ENCODE peak calls at places on chromosomes 11 and 22, in four cellular contexts. Q is SK-N-SH, C is fibroblast of mammary gland, E is PC-3. U is an unnamed sample.

GRCh38 chr22:45998638-45999378 is 21.8 kb upstream of the WNT7B start:
- DNase-seq in Q (no peak), C (no peak), E (no peak), U (no peak)

GRCh38 chr11:72635309-72635915 is 38.8 kb downstream of the PDE2A start:
- DNase-seq in Q (no peak), C (no peak), E (no peak), U (no peak)

GRCh38 chr11:5304046-5304445 is 2.3 kb upstream of the OR51B4 start:
- DNase-seq in Q (no peak), C (no peak), E (no peak), U (no peak)

GRCh38 chr11:67408437-67409200 is 4.7 kb downstream of the TBC1D10C start:
- DNase-seq in Q (no peak), C (no peak), E (no peak), U (no peak)

GRCh38 chr11:66328307-66329144 is 7.7 kb downstream of the RIN1 start:
- DNase-seq in Q (peak), C (peak), E (peak), U (peak)

GRCh38 chr11:72528121-72528520 is 93.8 kb upstream of the CLPB start:
- DNase-seq in Q (no peak), C (peak), E (no peak), U (no peak)

GRCh38 chr11:77126861-77127673 is 979 bp upstream of the MYO7A start:
- DNase-seq in Q (peak), C (peak), E (peak), U (peak)

GRCh38 chr22:49403102-49403501 is 424.6 kb downstream of the BRD1 start:
- DNase-seq in Q (no peak), C (no peak), E (no peak), U (no peak)

GRCh38 chr11:824942-825341 is 2.8 kb upstream of the CRACR2B start:
- DNase-seq in Q (no peak), C (no peak), E (no peak), U (no peak)

GRCh38 chr11:9675691-9676090 is 11.8 kb downstream of the SWAP70 start:
- DNase-seq in Q (no peak), C (no peak), E (no peak), U (no peak)

GRCh38 chr22:33302049-33302545 is 243.9 kb upstream of the SYN3 start:
- DNase-seq in Q (peak), C (peak), E (peak), U (peak)

GRCh38 chr11:130999992-131000770 is 83.9 kb upstream of the SNX19 start:
- DNase-seq in Q (no peak), C (peak), E (peak), U (peak)

GRCh38 chr22:44538071-44538470 is 40.0 kb upstream of the RTL6 start:
- DNase-seq in Q (no peak), C (peak), E (peak), U (peak)

GRCh38 chr11:15194671-15195415 is 80.1 kb downstream of the INSC start:
- DNase-seq in Q (no peak), C (peak), E (no peak), U (no peak)

GRCh38 chr11:110755961-110756360 is 43.7 kb upstream of the ARHGAP20 start:
- DNase-seq in Q (no peak), C (no peak), E (no peak), U (no peak)

GRCh38 chr11:86636275-86636674 is 36.1 kb downstream of the ME3 start:
- DNase-seq in Q (no peak), C (no peak), E (no peak), U (no peak)

GRCh38 chr11:71330996-71331395 is 78.6 kb upstream of the SHANK2 start:
- DNase-seq in Q (no peak), C (no peak), E (no peak), U (no peak)

GRCh38 chr22:44395116-44396005 is 82.6 kb upstream of the SHISAL1 start:
- DNase-seq in Q (peak), C (no peak), E (no peak), U (no peak)

GRCh38 chr11:86453290-86454030 is 78.8 kb downstream of the CCDC81 start:
- DNase-seq in Q (no peak), C (no peak), E (no peak), U (no peak)

GRCh38 chr11:19725379-19726079 is 12.9 kb downstream of the NAV2 start:
- DNase-seq in Q (no peak), C (no peak), E (peak), U (no peak)

GRCh38 chr11:95345651-95346050 is 114.6 kb upstream of the SESN3 start:
- DNase-seq in Q (no peak), C (no peak), E (no peak), U (no peak)

GRCh38 chr11:66334605-66335442 is 1.4 kb downstream of the RIN1 start:
- DNase-seq in Q (peak), C (no peak), E (no peak), U (peak)

GRCh38 chr11:127451852-127452251 is 451.3 kb upstream of the KIRREL3 start:
- DNase-seq in Q (no peak), C (no peak), E (no peak), U (no peak)

GRCh38 chr11:86596861-86597632 is 75.4 kb downstream of the ME3 start:
- DNase-seq in Q (no peak), C (no peak), E (no peak), U (peak)

GRCh38 chr22:22692707-22693530 is 48.5 kb downstream of the GGTLC2 start:
- DNase-seq in Q (peak), C (peak), E (peak), U (peak)

GRCh38 chr11:107467754-107468153 is 10.1 kb upstream of the CWF19L2 start:
- DNase-seq in Q (no peak), C (no peak), E (no peak), U (no peak)

GRCh38 chr11:1502971-1503707 is 16.6 kb upstream of the MOB2 start:
- DNase-seq in Q (peak), C (no peak), E (no peak), U (no peak)

GRCh38 chr22:38967451-38968450 is 10.3 kb downstream of the APOBEC3A start:
- DNase-seq in Q (no peak), C (no peak), E (no peak), U (no peak)

GRCh38 chr11:33248416-33248957 is 8.7 kb upstream of the HIPK3 start:
- DNase-seq in Q (no peak), C (peak), E (no peak), U (peak)

GRCh38 chr11:76788661-76789442 is 5.7 kb downstream of the TSKU start:
- DNase-seq in Q (no peak), C (no peak), E (peak), U (no peak)

GRCh38 chr22:48955351-48956311 is 872.0 kb downstream of the BRD1 start:
- DNase-seq in Q (no peak), C (no peak), E (no peak), U (no peak)

DNA sequence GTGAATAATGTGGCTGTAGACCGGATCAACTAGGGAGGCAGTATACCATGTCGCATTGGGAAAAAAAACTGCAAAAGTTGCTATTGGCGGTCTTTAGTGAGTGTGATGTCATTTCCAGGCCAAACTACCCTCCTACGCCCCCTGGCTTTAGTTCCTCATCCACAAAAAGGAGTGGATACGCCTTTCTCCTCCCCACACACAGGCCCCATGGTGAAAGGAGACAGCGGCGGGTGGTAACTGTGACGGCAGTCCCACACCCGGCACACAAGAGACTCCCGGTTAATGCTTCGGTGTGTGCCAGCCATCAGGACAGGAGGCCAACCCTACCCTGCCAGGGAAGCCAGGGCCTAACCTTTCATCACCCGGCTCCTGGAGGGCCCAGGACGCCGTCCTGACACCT is 11.0 kb downstream of the TP53I11 start:
- DNase-seq in Q (no peak), C (peak), E (no peak), U (no peak)
- TF ChIP-seq CTCF in Q (peak), C (peak), E (peak), U (peak)

DNA sequence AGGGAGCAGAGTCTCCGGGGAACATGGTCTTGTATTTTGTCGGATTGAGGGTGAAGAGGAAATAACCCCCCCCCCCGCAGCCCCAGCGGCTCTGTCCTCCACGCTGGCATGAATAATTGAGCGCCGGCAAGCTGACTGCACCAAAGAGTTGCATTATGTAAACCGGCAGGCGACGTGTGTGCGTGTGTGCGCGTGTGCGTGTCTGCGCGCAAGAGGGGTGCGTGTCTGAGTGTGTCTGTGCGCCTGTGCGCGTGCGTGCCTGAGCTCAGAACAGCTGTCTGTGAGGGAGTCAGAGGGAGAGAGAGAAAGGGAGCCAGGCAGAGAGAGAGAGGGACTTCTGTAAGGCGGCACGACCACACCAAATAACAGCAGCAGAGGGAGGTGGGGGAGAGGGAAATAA is 94.4 kb downstream of the SCN3B start:
- DNase-seq in Q (peak), C (peak), E (no peak), U (peak)
- H3K4me3 ChIP-seq in Q (peak), C (peak), E (no peak), U (peak)

DNA sequence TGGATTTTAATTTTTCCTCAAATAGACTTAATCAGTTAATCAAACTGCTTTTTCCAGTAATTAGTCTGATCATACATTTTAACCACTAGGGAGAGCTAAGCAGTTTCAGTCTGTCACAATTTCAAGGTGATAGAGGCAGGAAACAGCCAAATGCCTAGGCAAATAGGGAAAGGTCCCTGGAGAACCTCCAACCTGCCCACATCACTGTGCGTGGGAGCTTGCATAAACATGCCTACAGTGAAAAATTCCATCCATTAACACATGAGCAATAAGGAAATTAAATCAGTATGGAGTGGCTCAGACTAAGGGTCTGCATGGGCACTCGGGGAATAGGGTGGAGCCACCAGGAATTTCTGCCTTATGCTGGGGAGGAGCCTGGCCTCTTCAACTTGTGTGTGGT is 74.6 kb downstream of the AASDHPPT start:
- DNase-seq in Q (no peak), C (peak), E (peak), U (peak)
- TF ChIP-seq CTCF in Q (no peak), C (peak), E (peak), U (peak)

GRCh38 chr22:25282346-25282670 is 62.9 kb downstream of the CRYBB2 start:
- DNase-seq in Q (no peak), C (no peak), E (no peak), U (no peak)
- H3K4me3 ChIP-seq in Q (no peak), C (no peak), E (no peak), U (no peak)

DNA sequence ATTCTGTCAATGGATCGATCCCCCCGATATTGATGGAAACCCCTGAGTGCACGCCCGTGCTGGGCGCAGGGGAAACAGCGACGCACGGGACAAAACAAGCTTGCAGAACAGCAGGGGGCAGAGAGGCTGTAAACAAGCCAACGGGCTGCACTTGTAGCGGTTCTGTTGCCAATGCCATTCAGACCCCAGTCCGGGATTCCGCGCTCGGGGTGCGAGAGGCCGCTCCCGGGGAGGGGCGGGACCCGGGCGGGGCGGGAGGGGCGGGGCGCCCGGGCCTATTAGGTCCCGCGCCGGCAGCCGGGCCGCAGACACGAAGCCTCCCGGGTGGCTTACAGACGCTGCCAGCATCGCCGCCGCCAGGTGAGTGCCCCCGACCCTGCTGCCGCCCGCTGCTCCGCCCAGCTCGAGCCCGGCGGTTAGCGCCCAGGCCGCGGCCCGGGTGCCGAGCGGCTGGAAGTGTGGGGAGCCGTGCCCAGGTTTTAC is at the start of gene BIK:
- DNase-seq in Q (peak), C (peak), E (peak), U (no peak)
- TF ChIP-seq CTCF in Q (no peak), C (peak), E (no peak), U (no peak)

DNA sequence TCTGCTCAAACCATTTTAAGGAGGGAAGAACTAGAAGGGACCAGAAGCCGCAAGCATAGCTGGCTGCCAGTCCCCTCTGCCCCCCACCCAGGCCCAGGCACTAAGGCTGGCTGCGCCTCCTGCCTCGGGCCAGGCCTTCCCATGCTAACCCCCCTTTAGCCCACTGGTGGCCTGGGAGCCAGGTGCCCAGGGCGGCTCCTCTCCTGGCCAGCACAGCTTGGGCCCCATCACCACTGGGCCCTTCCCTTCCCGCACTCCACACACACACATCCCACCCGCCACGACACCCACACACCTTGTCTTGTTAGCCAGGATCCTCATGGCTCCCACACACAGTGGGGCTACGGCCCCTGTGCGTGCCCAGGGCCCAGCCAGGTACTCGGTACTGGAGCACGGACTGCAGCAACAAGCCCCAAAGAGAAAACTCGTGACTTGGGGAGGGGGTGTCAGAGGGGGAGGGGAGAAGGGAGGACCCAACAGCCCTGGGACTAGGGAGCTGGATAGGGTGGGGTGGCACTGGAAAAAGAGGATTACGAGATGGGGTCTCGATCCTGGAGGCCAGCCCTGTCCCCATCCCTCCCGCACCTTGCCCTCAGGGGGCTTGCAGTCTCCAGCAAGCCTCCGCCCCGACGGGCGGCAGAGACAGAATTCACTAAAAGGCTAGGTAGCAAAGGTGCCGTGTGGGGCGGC is 16.0 kb downstream of the BCL9L start:
- DNase-seq in Q (no peak), C (no peak), E (no peak), U (no peak)
- H3K4me3 ChIP-seq in Q (peak), C (peak), E (peak), U (peak)

DNA sequence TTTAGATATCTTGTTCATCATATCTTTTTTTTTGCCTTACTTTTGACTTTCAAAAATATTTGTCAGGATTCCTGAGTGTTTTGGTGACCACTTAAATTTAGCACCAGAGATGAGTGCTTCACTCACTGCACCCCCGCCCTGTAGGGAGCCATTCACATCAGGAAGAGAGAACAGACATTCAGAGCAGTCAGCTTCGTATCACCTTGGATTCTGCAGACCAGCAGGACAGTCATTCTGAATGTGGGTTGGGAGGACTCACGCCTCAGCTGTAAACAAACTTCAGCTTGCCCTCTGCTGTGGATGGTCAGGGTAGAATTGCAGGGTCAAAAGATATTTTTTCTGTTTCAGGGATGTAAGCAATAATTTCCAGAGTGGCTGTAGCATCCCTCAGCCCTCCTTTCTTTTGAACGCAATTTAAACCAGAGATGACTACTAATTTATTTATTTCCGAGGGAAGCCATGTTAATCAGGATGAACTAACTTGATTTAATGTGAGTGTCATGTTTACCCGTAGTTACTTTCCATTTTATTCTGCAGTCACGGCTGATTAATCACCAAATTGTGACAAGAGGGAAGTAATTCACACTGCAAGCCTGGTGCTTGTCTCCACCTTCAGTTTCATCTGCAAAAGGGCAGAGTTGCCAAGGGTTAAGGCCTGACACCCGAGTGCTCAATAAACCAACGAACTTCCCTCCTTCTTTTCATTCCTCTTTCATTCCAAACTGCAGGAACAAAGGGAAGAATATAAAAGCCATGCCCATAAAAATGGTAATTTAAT is 174.2 kb upstream of the DDI1 start:
- DNase-seq in Q (no peak), C (no peak), E (no peak), U (no peak)
- TF ChIP-seq CTCF in Q (no peak), C (no peak), E (no peak), U (no peak)

GRCh38 chr11:58928082-58928574 is 11.2 kb upstream of the GLYATL1 start:
- DNase-seq in Q (no peak), C (no peak), E (no peak), U (no peak)
- H3K4me3 ChIP-seq in Q (no peak), C (no peak), E (no peak), U (no peak)

DNA sequence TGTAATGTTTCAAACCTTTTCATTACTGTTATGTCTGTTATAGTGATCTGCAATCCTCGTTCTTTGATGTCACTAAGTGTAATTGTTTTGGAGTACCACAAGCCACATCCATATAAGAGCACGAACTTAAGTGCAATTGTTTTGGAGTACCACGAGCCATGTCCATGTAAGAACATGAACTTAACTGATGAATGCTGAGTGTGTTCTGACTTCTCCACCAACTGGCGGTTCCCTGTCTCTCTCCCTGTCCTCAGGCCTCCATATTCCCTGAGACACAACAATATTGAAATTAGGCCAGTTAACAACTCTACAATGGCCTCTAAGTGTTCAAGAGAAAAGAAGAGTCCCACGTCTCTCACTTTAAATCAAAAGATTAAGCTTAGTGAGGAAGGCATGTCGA is 23.5 kb downstream of the TESMIN start:
- DNase-seq in Q (no peak), C (peak), E (no peak), U (peak)
- TF ChIP-seq CTCF in Q (no peak), C (peak), E (peak), U (peak)

DNA sequence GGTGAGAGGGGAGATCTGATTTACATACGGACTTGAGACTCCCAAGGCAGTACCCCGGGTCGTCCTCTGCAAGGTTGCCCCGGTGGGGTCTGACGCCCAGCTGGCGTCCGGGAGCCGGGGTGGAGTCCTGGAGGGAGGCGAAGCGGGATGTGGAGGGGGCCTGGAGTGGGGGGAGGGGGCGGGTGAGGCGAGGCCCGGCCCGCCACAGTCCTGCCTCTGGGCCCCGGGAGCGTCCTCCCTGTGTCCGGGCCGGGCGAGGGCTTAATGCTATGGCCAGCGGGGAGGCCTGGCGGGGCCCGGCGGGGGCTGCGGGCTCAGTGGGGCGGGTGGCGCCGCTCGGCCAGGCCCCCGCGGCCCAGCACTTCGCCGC is 2.4 kb upstream of the MYBPC3 start:
- DNase-seq in Q (no peak), C (no peak), E (no peak), U (peak)
- H3K4me3 ChIP-seq in Q (no peak), C (no peak), E (peak), U (peak)